ENCODE peak calls at places on chromosomes 1 and 21, in eight cellular contexts. One of them, this sample, is unnamed. For H3K4me1, the result is how much of the 10 kb centered on the place peaks cover.

GRCh38 chr21:38273745-38274544 is 17.2 kb downstream of the KCNJ15 start:
- DNase-seq in stomach: no peak
- DNase-seq in transverse colon: no peak
- DNase-seq in K562: no peak
- DNase-seq in sigmoid colon: no peak
- DNase-seq in SK-N-SH: no peak
- DNase-seq in upper lobe of left lung: peak
- DNase-seq in H1: no peak
- DNase-seq in this sample: no peak

GRCh38 chr1:54340434-54340833 is 65.8 kb downstream of the SSBP3 start:
- DNase-seq in K562: no peak
- DNase-seq in SK-N-SH: no peak
- DNase-seq in upper lobe of left lung: no peak
- DNase-seq in sigmoid colon: no peak
- DNase-seq in transverse colon: no peak
- DNase-seq in H1: no peak
- DNase-seq in stomach: no peak
- DNase-seq in this sample: no peak

GRCh38 chr1:24189528-24189927 is 2.4 kb upstream of the IFNLR1 start:
- DNase-seq in H1: no peak
- DNase-seq in K562: no peak
- DNase-seq in stomach: no peak
- DNase-seq in transverse colon: peak
- DNase-seq in SK-N-SH: no peak
- DNase-seq in sigmoid colon: no peak
- DNase-seq in upper lobe of left lung: peak
- DNase-seq in this sample: no peak

GRCh38 chr1:232143315-232143886 is 486.5 kb downstream of the SIPA1L2 start:
- DNase-seq in H1: no peak
- DNase-seq in upper lobe of left lung: no peak
- DNase-seq in K562: no peak
- DNase-seq in transverse colon: no peak
- DNase-seq in stomach: no peak
- DNase-seq in sigmoid colon: no peak
- DNase-seq in SK-N-SH: no peak
- DNase-seq in this sample: no peak

GRCh38 chr1:227318852-227319607 is 738 bp upstream of the CDC42BPA start:
- DNase-seq in upper lobe of left lung: peak
- DNase-seq in sigmoid colon: peak
- DNase-seq in K562: peak
- DNase-seq in transverse colon: peak
- DNase-seq in H1: peak
- DNase-seq in SK-N-SH: peak
- DNase-seq in stomach: peak
- DNase-seq in this sample: peak

GRCh38 chr1:162663589-162664030 is 31.3 kb downstream of the DDR2 start:
- DNase-seq in transverse colon: no peak
- DNase-seq in sigmoid colon: peak
- DNase-seq in H1: no peak
- DNase-seq in SK-N-SH: no peak
- DNase-seq in upper lobe of left lung: peak
- DNase-seq in stomach: no peak
- DNase-seq in K562: no peak
- DNase-seq in this sample: peak

GRCh38 chr21:43913928-43914327 is 48.9 kb downstream of the AGPAT3 start:
- DNase-seq in SK-N-SH: no peak
- DNase-seq in transverse colon: no peak
- DNase-seq in sigmoid colon: peak
- DNase-seq in upper lobe of left lung: no peak
- DNase-seq in H1: no peak
- DNase-seq in K562: peak
- DNase-seq in stomach: no peak
- DNase-seq in this sample: no peak

GRCh38 chr1:239363920-239364319 is 22.4 kb upstream of the CHRM3 start:
- DNase-seq in H1: no peak
- DNase-seq in transverse colon: no peak
- DNase-seq in K562: no peak
- DNase-seq in SK-N-SH: no peak
- DNase-seq in sigmoid colon: no peak
- DNase-seq in stomach: no peak
- DNase-seq in upper lobe of left lung: no peak
- DNase-seq in this sample: no peak

GRCh38 chr1:243728192-243728570 is 121.9 kb downstream of the AKT3 start:
- DNase-seq in SK-N-SH: no peak
- DNase-seq in sigmoid colon: no peak
- DNase-seq in K562: no peak
- DNase-seq in upper lobe of left lung: no peak
- DNase-seq in stomach: no peak
- DNase-seq in H1: no peak
- DNase-seq in transverse colon: no peak
- DNase-seq in this sample: no peak

GRCh38 chr1:201791775-201792166 is 37.2 kb upstream of the IPO9 start:
- DNase-seq in sigmoid colon: no peak
- DNase-seq in K562: no peak
- DNase-seq in H1: no peak
- DNase-seq in upper lobe of left lung: peak
- DNase-seq in SK-N-SH: peak
- DNase-seq in stomach: no peak
- DNase-seq in transverse colon: no peak
- DNase-seq in this sample: peak

GRCh38 chr21:42060166-42060565 is 11.0 kb upstream of the UMODL1 start:
- DNase-seq in transverse colon: no peak
- DNase-seq in K562: no peak
- DNase-seq in H1: no peak
- DNase-seq in sigmoid colon: no peak
- DNase-seq in SK-N-SH: no peak
- DNase-seq in stomach: no peak
- DNase-seq in upper lobe of left lung: no peak
- DNase-seq in this sample: no peak

GRCh38 chr1:201347498-201348210 is 29.8 kb downstream of the TNNT2 start:
- DNase-seq in SK-N-SH: no peak
- DNase-seq in K562: no peak
- DNase-seq in upper lobe of left lung: no peak
- DNase-seq in H1: no peak
- DNase-seq in stomach: no peak
- DNase-seq in transverse colon: no peak
- DNase-seq in sigmoid colon: no peak
- DNase-seq in this sample: no peak

GRCh38 chr1:79380078-79380477 is 373.5 kb upstream of the ADGRL4 start:
- DNase-seq in transverse colon: no peak
- DNase-seq in H1: no peak
- DNase-seq in sigmoid colon: no peak
- DNase-seq in K562: no peak
- DNase-seq in SK-N-SH: no peak
- DNase-seq in stomach: no peak
- DNase-seq in upper lobe of left lung: no peak
- DNase-seq in this sample: no peak

GRCh38 chr21:44006656-44007055 is 5.5 kb upstream of the TRAPPC10 start:
- DNase-seq in SK-N-SH: no peak
- DNase-seq in transverse colon: no peak
- DNase-seq in stomach: no peak
- DNase-seq in sigmoid colon: no peak
- DNase-seq in H1: no peak
- DNase-seq in upper lobe of left lung: no peak
- DNase-seq in K562: no peak
- DNase-seq in this sample: no peak

GRCh38 chr1:62352387-62352786 is 33.2 kb upstream of the KANK4 start:
- DNase-seq in transverse colon: no peak
- DNase-seq in H1: no peak
- DNase-seq in stomach: no peak
- DNase-seq in upper lobe of left lung: peak
- DNase-seq in SK-N-SH: no peak
- DNase-seq in sigmoid colon: no peak
- DNase-seq in K562: no peak
- DNase-seq in this sample: no peak

GRCh38 chr1:181106479-181106878 is 18.0 kb downstream of the IER5 start:
- DNase-seq in K562: no peak
- DNase-seq in upper lobe of left lung: no peak
- DNase-seq in SK-N-SH: no peak
- DNase-seq in transverse colon: no peak
- DNase-seq in stomach: no peak
- DNase-seq in H1: no peak
- DNase-seq in sigmoid colon: no peak
- DNase-seq in this sample: no peak

GRCh38 chr1:181106022-181106312 is 17.5 kb downstream of the IER5 start:
- DNase-seq in sigmoid colon: no peak
- DNase-seq in transverse colon: no peak
- DNase-seq in K562: no peak
- DNase-seq in H1: no peak
- DNase-seq in SK-N-SH: no peak
- DNase-seq in stomach: no peak
- DNase-seq in upper lobe of left lung: no peak
- DNase-seq in this sample: no peak

GRCh38 chr1:181104042-181104789 is 15.7 kb downstream of the IER5 start:
- DNase-seq in H1: no peak
- DNase-seq in upper lobe of left lung: no peak
- DNase-seq in sigmoid colon: no peak
- DNase-seq in transverse colon: no peak
- DNase-seq in stomach: no peak
- DNase-seq in SK-N-SH: no peak
- DNase-seq in K562: no peak
- DNase-seq in this sample: no peak

GRCh38 chr1:181104790-181105133 is 16.3 kb downstream of the IER5 start:
- DNase-seq in sigmoid colon: peak
- DNase-seq in transverse colon: peak
- DNase-seq in SK-N-SH: no peak
- DNase-seq in K562: peak
- DNase-seq in stomach: no peak
- DNase-seq in H1: no peak
- DNase-seq in upper lobe of left lung: no peak
- DNase-seq in this sample: no peak

DNA sequence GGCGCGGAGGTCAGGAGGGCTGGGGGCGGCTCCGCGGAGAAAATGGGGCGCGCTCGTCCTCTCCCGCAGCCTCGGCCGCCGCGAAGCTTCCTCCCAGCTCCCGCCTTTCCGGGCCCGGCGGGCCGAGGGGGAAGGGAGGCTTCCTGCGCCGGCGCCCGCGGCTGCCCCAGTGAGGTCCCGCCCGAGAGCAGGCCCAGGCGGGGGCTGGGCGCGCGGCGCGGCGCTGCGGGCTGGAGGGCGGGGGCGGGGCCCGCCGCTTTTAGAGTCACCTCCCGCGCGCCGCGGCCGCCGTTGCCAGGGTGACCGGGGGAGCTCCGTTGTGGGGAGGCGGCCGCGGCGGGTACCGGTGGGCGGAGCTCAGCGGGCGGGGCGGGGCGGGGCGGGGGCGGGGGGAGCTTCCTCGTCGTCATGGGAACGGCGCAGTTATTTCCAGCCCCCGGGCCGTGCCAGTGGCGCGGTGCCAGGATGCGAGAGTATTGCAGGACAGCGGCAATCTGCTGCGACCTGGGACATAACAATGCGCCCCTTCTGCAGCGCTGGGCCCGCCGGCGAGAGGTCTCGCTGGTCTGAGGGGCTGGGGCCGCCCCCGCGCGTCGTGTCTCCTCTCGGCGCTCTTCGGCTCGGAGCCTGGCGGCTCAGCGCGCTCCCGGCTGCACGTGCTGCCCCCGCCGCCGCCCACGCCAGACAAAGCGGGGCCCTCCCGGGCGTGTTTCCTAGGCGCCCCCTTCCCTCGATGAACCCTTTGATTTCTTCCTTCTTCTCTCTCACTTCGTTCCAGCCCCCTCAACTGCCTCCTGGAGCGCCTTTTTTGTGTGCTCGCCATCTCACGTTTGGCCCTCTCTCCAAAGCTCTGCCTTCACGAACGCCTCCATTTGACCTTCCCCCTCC is 16.9 kb downstream of the IER5 start:
- DNase-seq in K562: peak
- DNase-seq in H1: no peak
- DNase-seq in stomach: peak
- DNase-seq in SK-N-SH: peak
- DNase-seq in upper lobe of left lung: peak
- DNase-seq in sigmoid colon: peak
- DNase-seq in transverse colon: peak
- DNase-seq in this sample: peak
- H3K4me1 ChIP-seq in K562: under half
- H3K4me1 ChIP-seq in H1: under half
- H3K4me1 ChIP-seq in stomach: half or more
- H3K4me1 ChIP-seq in SK-N-SH: half or more
- H3K4me1 ChIP-seq in upper lobe of left lung: under half
- H3K4me1 ChIP-seq in sigmoid colon: under half
- H3K4me1 ChIP-seq in transverse colon: under half
- H3K4me1 ChIP-seq in this sample: half or more

DNA sequence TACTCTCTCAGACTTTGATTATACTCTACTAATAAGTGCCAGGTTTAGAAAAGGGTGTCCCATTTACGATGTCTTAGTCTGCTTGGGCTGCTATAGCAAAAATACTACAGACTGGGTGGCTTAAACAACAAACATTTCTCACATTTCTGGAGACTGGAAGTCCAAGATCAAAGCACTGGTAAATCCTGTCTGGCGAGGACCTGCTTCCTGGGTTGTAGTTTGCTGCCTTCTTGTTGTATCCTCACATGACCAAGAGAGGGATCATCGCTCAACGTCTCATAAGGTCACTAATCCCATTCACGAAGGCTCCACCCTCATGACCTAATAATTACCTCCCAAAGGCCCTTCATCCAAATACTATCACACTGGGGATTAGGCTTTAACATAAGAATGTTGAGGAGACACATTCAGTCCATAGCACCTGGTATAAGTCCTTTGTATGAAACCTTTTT is 12.0 kb downstream of the PRDX6 start:
- DNase-seq in upper lobe of left lung: no peak
- DNase-seq in H1: no peak
- DNase-seq in K562: no peak
- DNase-seq in sigmoid colon: no peak
- DNase-seq in transverse colon: no peak
- DNase-seq in SK-N-SH: no peak
- DNase-seq in stomach: no peak
- DNase-seq in this sample: no peak
- TF ChIP-seq CTCF in upper lobe of left lung: no peak
- TF ChIP-seq CTCF in H1: no peak
- TF ChIP-seq CTCF in K562: peak
- TF ChIP-seq CTCF in sigmoid colon: no peak
- TF ChIP-seq CTCF in transverse colon: no peak
- TF ChIP-seq CTCF in SK-N-SH: no peak
- TF ChIP-seq CTCF in stomach: no peak
- TF ChIP-seq CTCF in this sample: no peak

GRCh38 chr1:11134352-11135266 is 34.9 kb upstream of the EXOSC10 start:
- DNase-seq in upper lobe of left lung: no peak
- DNase-seq in SK-N-SH: peak
- DNase-seq in stomach: no peak
- DNase-seq in H1: no peak
- DNase-seq in K562: peak
- DNase-seq in sigmoid colon: no peak
- DNase-seq in transverse colon: no peak
- DNase-seq in this sample: peak
- TF ChIP-seq POLR2AphosphoS5 in upper lobe of left lung: no peak
- TF ChIP-seq POLR2AphosphoS5 in SK-N-SH: no peak
- TF ChIP-seq POLR2AphosphoS5 in stomach: no peak
- TF ChIP-seq POLR2AphosphoS5 in H1: no peak
- TF ChIP-seq POLR2AphosphoS5 in K562: no peak
- TF ChIP-seq POLR2AphosphoS5 in sigmoid colon: no peak
- TF ChIP-seq POLR2AphosphoS5 in transverse colon: no peak
- TF ChIP-seq POLR2AphosphoS5 in this sample: no peak

DNA sequence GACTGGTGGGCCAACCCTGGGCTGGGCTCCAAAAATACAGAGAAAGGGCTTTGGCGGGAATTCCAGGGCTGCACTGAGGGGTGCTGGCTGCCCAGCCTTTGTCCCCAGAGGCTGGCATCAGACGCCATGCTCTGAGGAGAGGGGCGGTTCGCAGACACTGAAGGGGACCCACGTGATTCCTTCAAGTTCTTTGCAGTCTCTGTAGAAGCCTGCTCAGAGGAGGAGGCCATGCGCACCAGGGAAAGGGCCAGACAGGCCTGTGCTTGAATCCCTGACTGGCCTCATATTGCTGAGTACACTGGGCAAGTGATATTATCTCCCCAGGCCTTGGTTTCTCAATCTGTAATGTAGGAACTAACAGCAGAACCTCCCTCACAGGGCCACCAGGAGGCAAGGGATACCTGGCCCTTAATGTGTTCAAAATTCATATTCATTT is 119.5 kb downstream of the EPHB2 start:
- DNase-seq in SK-N-SH: no peak
- DNase-seq in upper lobe of left lung: no peak
- DNase-seq in sigmoid colon: no peak
- DNase-seq in transverse colon: no peak
- DNase-seq in H1: no peak
- DNase-seq in K562: no peak
- DNase-seq in stomach: no peak
- DNase-seq in this sample: no peak
- H3K4me1 ChIP-seq in SK-N-SH: under half
- H3K4me1 ChIP-seq in upper lobe of left lung: under half
- H3K4me1 ChIP-seq in sigmoid colon: under half
- H3K4me1 ChIP-seq in transverse colon: under half
- H3K4me1 ChIP-seq in H1: under half
- H3K4me1 ChIP-seq in K562: under half
- H3K4me1 ChIP-seq in stomach: under half
- H3K4me1 ChIP-seq in this sample: under half

This sample was measured in endothelial cell of umbilical vein.